ENCODE peak calls at places on chromosomes 3 and 15, in six cellular contexts. T, O, K, A, I and Y are unnamed samples. For H3K4me1, the result is how much of the 10 kb centered on the place peaks cover.

GRCh38 chr3:124592658-124593441 is 137.4 kb upstream of the UMPS start:
- DNase-seq in T (no peak), O (peak), K (no peak), A (no peak), I (no peak), Y (no peak)

GRCh38 chr3:71128951-71129350 is 454.6 kb downstream of the FOXP1 start:
- DNase-seq in T (no peak), O (no peak), K (no peak), A (peak), I (no peak), Y (no peak)

GRCh38 chr15:53389271-53389670 is 370.2 kb downstream of the WDR72 start:
- DNase-seq in T (no peak), O (no peak), K (no peak), A (no peak), I (no peak), Y (peak)

GRCh38 chr3:133691410-133692107 is 29.8 kb upstream of the TOPBP1 start:
- DNase-seq in T (peak), O (peak), K (no peak), A (no peak), I (no peak), Y (no peak)

GRCh38 chr3:134804508-134805480 is 9.7 kb downstream of the EPHB1 start:
- DNase-seq in T (no peak), O (no peak), K (no peak), A (no peak), I (no peak), Y (no peak)

GRCh38 chr15:80073197-80073596 is 13.7 kb downstream of the ZFAND6 start:
- DNase-seq in T (no peak), O (no peak), K (no peak), A (no peak), I (no peak), Y (no peak)

GRCh38 chr3:185714085-185714484 is 110.8 kb downstream of the IGF2BP2 start:
- DNase-seq in T (no peak), O (no peak), K (no peak), A (no peak), I (no peak), Y (no peak)

GRCh38 chr3:192091831-192092230 is 630.9 kb downstream of the PYDC2 start:
- DNase-seq in T (peak), O (peak), K (no peak), A (no peak), I (no peak), Y (no peak)

GRCh38 chr15:65663521-65663920 is 41.8 kb downstream of the SLC24A1 start:
- DNase-seq in T (no peak), O (no peak), K (no peak), A (no peak), I (no peak), Y (no peak)

GRCh38 chr15:84880007-84880406 is 4.5 kb upstream of the SLC28A1 start:
- DNase-seq in T (no peak), O (no peak), K (no peak), A (no peak), I (no peak), Y (no peak)
- H3K9ac ChIP-seq in T (no peak), O (no peak), K (no peak), A (no peak), I (no peak), Y (no peak)

GRCh38 chr15:42582569-42583235 is 7.3 kb downstream of the STARD9 start:
- DNase-seq in T (no peak), O (no peak), K (no peak), A (no peak), I (no peak), Y (no peak)
- H3K4me1 ChIP-seq in T (under half), O (under half), K (under half), A (under half), I (under half), Y (under half)

GRCh38 chr3:58251653-58252052 is 14.1 kb downstream of the ABHD6 start:
- DNase-seq in T (no peak), O (no peak), K (no peak), A (no peak), I (no peak), Y (no peak)
- H4K91ac ChIP-seq in T (no peak), O (no peak), K (no peak), A (no peak), I (no peak), Y (no peak)

GRCh38 chr3:39153977-39154299 is 547 bp upstream of the CSRNP1 start:
- DNase-seq in T (no peak), O (no peak), K (no peak), A (no peak), I (no peak), Y (no peak)
- H3K9ac ChIP-seq in T (peak), O (peak), K (no peak), A (peak), I (no peak), Y (peak)

DNA sequence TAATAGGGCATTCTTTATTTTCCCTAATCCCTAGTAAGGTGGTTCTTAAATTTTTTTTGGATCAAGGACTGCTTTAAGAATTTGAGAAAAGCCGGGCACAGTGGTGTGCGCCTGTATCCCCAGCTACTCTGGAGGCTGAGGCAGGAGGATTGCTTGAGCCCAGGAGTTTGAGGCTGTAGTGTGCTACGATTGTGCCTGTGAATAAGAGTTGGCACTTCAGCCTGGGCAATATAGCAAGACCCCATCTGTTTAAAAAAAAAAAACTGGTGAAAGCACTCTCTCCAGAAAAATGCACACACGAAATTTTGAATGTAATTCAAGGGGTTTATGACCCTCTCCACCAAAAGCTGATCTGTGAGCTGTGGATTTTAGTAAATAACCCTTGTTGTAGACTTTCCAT is 32.0 kb downstream of the CALML4 start:
- DNase-seq in T (no peak), O (no peak), K (no peak), A (no peak), I (no peak), Y (no peak)
- H3K4me1 ChIP-seq in T (under half), O (under half), K (under half), A (under half), I (under half), Y (under half)

DNA sequence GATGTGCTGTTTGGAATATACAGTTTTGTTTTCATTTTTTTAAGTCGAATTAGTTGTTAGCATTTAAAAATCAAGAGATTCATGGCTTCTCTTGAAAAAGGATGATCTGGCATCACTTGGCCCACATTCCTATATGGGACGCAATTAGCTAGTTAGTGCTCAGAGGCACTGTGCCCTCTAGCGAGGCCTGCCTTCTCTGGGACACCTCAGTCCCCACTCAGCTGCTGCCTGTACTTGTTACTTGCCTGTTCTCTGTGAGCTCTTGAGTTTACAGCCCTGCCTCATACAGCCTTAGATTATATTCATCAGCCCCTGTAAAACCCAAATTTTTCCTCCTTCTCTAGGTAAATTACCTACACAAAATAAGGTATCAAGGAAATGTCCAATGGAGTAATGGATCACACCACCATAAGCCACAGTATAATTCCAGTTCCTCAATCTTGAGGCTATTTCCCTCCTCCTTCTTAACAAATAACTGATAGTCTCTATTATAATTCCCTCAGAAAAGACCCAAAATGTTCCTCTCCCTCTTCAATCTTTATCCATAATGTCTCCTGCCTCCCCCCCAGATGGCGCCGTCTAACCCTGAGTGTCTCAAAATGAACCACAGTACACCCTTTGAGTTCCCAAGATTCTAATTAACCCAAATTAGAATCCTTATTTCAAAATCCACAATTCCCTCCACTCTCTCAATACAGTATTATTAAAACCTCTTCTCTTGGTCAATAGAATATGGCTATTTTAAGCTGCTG is 2.7 kb downstream of the ZMAT3 start:
- DNase-seq in T (peak), O (no peak), K (no peak), A (peak), I (no peak), Y (no peak)
- H4K91ac ChIP-seq in T (no peak), O (no peak), K (no peak), A (no peak), I (no peak), Y (no peak)

GRCh38 chr15:73946046-73946678 is 19.9 kb downstream of the LOXL1 start:
- DNase-seq in T (no peak), O (no peak), K (no peak), A (no peak), I (no peak), Y (no peak)
- H3K9ac ChIP-seq in T (no peak), O (no peak), K (no peak), A (no peak), I (no peak), Y (no peak)